ENCODE peak calls at places on chromosomes 6 and 20, in nine cellular contexts. X, L, A, G, N, B, I, E and O are unnamed samples.

GRCh38 chr6:33192671-33193602 is 670 bp upstream of the COL11A2 start:
- DNase-seq in G (no peak), A (peak; percentile 23), L (no peak), B (no peak), X (no peak), I (peak; percentile 72), N (no peak), E (no peak), O (no peak)

GRCh38 chr20:52078289-52078688 is 113.3 kb downstream of the ZFP64 start:
- DNase-seq in A (no peak), E (no peak), I (no peak), L (no peak), X (no peak), N (no peak), B (no peak), G (no peak), O (no peak)

GRCh38 chr6:29723666-29724588 is 693 bp downstream of the HLA-F start:
- DNase-seq in B (no peak), N (no peak), X (peak; percentile 72), A (no peak), G (no peak), E (no peak), I (no peak), L (no peak), O (no peak)

GRCh38 chr6:34657307-34657978 is 39.1 kb downstream of the ILRUN start:
- DNase-seq in G (no peak), L (peak; percentile 78), A (peak; percentile 85), E (peak; percentile 57), N (peak; percentile 72), I (peak; percentile 69), B (peak; percentile 50), X (no peak), O (peak; percentile 64)

GRCh38 chr20:35461620-35462019 is 6.2 kb downstream of the CEP250 start:
- DNase-seq in B (no peak), L (peak; percentile 40), E (no peak), X (no peak), A (peak; percentile 49), I (no peak), N (no peak), G (no peak), O (no peak)

GRCh38 chr6:108251252-108251651 is 9.6 kb downstream of the SNX3 start:
- DNase-seq in G (no peak), I (no peak), L (no peak), N (no peak), X (no peak), B (no peak), E (no peak), A (no peak), O (no peak)

GRCh38 chr6:135183532-135184440 is 2.7 kb downstream of the MYB start:
- DNase-seq in X (peak; percentile 85), B (peak; percentile 40), I (no peak), A (peak; percentile 40), L (peak; percentile 0), E (no peak), N (no peak), G (peak; percentile 43), O (no peak)

GRCh38 chr6:43817192-43817591 is 47.2 kb downstream of the VEGFA start:
- DNase-seq in N (no peak), B (peak; percentile 42), G (peak; percentile 72), E (no peak), L (no peak), A (no peak), X (no peak), I (no peak), O (no peak)

GRCh38 chr6:45884336-45884735 is 131.3 kb downstream of the CLIC5 start:
- DNase-seq in B (no peak), N (no peak), G (no peak), L (no peak), X (no peak), E (no peak), I (no peak), A (no peak), O (no peak)

GRCh38 chr6:135832186-135832585 is 19.3 kb upstream of the PDE7B start:
- DNase-seq in E (no peak), B (no peak), I (no peak), G (no peak), N (no peak), X (no peak), A (no peak), L (no peak), O (no peak)

GRCh38 chr20:35665949-35666288 is 1.2 kb upstream of the CPNE1 start:
- DNase-seq in L (no peak), B (no peak), G (no peak), A (no peak), I (no peak), X (no peak), N (no peak), E (no peak), O (no peak)

GRCh38 chr6:16206595-16207037 is 31.8 kb upstream of the GMPR start:
- DNase-seq in B (peak; percentile 47), N (peak; percentile 62), G (peak; percentile 41), I (peak; percentile 75), L (peak; percentile 68), X (no peak), A (peak; percentile 82), E (peak; percentile 92), O (peak; percentile 58)

GRCh38 chr6:112307707-112308106 is 39.4 kb upstream of the RFPL4B start:
- DNase-seq in L (no peak), N (no peak), B (no peak), X (peak; percentile 42), A (no peak), I (no peak), E (no peak), G (no peak), O (no peak)

GRCh38 chr20:1802385-1803215 is 92.6 kb upstream of the SIRPA start:
- DNase-seq in A (peak; percentile 70), B (peak; percentile 56), N (no peak), G (peak; percentile 91), X (peak; percentile 74), E (no peak), I (peak; percentile 86), L (no peak), O (no peak)

GRCh38 chr6:97282726-97283617 is at the start of gene MMS22L:
- DNase-seq in N (peak; percentile 70), L (peak; percentile 95), B (peak; percentile 88), A (peak; percentile 89), E (peak; percentile 90), I (peak; percentile 90), G (peak; percentile 45), X (peak; percentile 91), O (peak; percentile 83)

GRCh38 chr20:4844766-4845465 is 123.2 kb downstream of the PRND start:
- DNase-seq in N (no peak), B (no peak), E (no peak), G (no peak), X (no peak), A (no peak), L (no peak), I (no peak), O (no peak)

GRCh38 chr20:34986311-34987287 is 30.9 kb downstream of the MYH7B start:
- DNase-seq in G (no peak), E (no peak), N (no peak), X (no peak), B (no peak), A (no peak), I (no peak), L (no peak), O (no peak)